ENCODE peak calls at places on chromosomes 6 and 20, in five cellular contexts. V, E, S, K and G are unnamed samples.

GRCh38 chr20:10466325-10466724 is 31.2 kb downstream of the SLX4IP start:
- DNase-seq in K (no peak), E (no peak), S (no peak), V (no peak), G (no peak)

GRCh38 chr20:3924304-3925112 is 35.3 kb downstream of the PANK2 start:
- DNase-seq in K (no peak), V (no peak), S (no peak), E (no peak), G (no peak)

GRCh38 chr6:99607416-99608036 is 893 bp downstream of the PRDM13 start:
- DNase-seq in E (no peak), S (no peak), K (no peak), V (no peak), G (no peak)

GRCh38 chr6:38997128-38997761 is 51.3 kb upstream of the GLP1R start:
- DNase-seq in E (peak), K (peak), S (no peak), V (peak), G (peak)

GRCh38 chr6:84569882-84570281 is 194.5 kb downstream of the TBX18 start:
- DNase-seq in S (no peak), K (no peak), V (no peak), E (no peak), G (no peak)

GRCh38 chr6:7185561-7185960 is 77.8 kb downstream of the RREB1 start:
- DNase-seq in K (no peak), S (no peak), E (no peak), V (no peak), G (no peak)

GRCh38 chr20:50049442-50050026 is 63.4 kb downstream of the UBE2V1 start:
- DNase-seq in E (no peak), V (no peak), S (no peak), K (no peak), G (no peak)

GRCh38 chr6:41846666-41847237 is 48.4 kb downstream of the USP49 start:
- DNase-seq in K (peak), V (peak), E (peak), S (peak), G (peak)

GRCh38 chr6:15819226-15819625 is 156.4 kb upstream of the DTNBP1 start:
- DNase-seq in K (no peak), E (no peak), S (no peak), V (no peak), G (no peak)

GRCh38 chr6:85460951-85461805 is 11.3 kb downstream of the NT5E start:
- DNase-seq in S (peak), K (peak), V (no peak), E (no peak), G (no peak)

GRCh38 chr6:148146717-148147116 is 195.9 kb upstream of the SASH1 start:
- DNase-seq in S (no peak), K (no peak), V (no peak), E (no peak), G (no peak)

GRCh38 chr6:98844244-98845161 is 10.1 kb downstream of the POU3F2 start:
- DNase-seq in E (no peak), K (no peak), S (no peak), V (peak), G (no peak)

GRCh38 chr6:105460860-105461259 is 58.0 kb upstream of the PREP start:
- DNase-seq in V (no peak), E (no peak), S (no peak), K (no peak), G (no peak)

GRCh38 chr20:33971147-33971775 is 22.4 kb upstream of the RALY start:
- DNase-seq in K (no peak), S (no peak), V (no peak), E (no peak), G (no peak)

GRCh38 chr6:125008261-125008671 is 46.0 kb downstream of the RNF217 start:
- DNase-seq in S (no peak), E (no peak), K (no peak), V (no peak), G (peak)

GRCh38 chr6:151765444-151765886 is 42.0 kb upstream of the ESR1 start:
- DNase-seq in E (peak), V (peak), K (peak), S (no peak), G (peak)

GRCh38 chr20:48983423-48984400 is 62.2 kb downstream of the ARFGEF2 start:
- DNase-seq in E (peak), S (no peak), K (no peak), V (peak), G (peak)

GRCh38 chr6:100283288-100283687 is 181.4 kb downstream of the SIM1 start:
- DNase-seq in V (no peak), E (peak), K (no peak), S (no peak), G (peak)

GRCh38 chr6:152220785-152221184 is 413.3 kb downstream of the ESR1 start:
- DNase-seq in E (no peak), K (no peak), S (no peak), V (no peak), G (no peak)

GRCh38 chr6:47109281-47109680 is 67.1 kb upstream of the ADGRF1 start:
- DNase-seq in E (no peak), K (no peak), V (no peak), S (no peak), G (no peak)

GRCh38 chr20:15763344-15763743 is 809.9 kb downstream of the KIF16B start:
- DNase-seq in K (no peak), S (no peak), V (no peak), E (no peak), G (no peak)

GRCh38 chr6:24566020-24566752 is 71.4 kb downstream of the ALDH5A1 start:
- DNase-seq in V (no peak), S (no peak), E (no peak), K (peak), G (no peak)

GRCh38 chr6:156634971-156635371 is 142.2 kb upstream of the ARID1B start:
- DNase-seq in K (no peak), S (no peak), E (no peak), V (no peak), G (no peak)

GRCh38 chr6:69416739-69417138 is 380.1 kb downstream of the LMBRD1 start:
- DNase-seq in K (no peak), V (no peak), S (no peak), E (no peak), G (no peak)

GRCh38 chr6:99521557-99522286 is 6.5 kb upstream of the USP45 start:
- DNase-seq in E (peak), K (peak), S (no peak), V (no peak), G (no peak)

GRCh38 chr20:17228624-17229061 is 1.8 kb downstream of the PCSK2 start:
- DNase-seq in V (peak), S (no peak), E (no peak), K (no peak), G (no peak)

GRCh38 chr6:93398723-93399122 is 20.6 kb downstream of the EPHA7 start:
- DNase-seq in V (no peak), K (no peak), S (no peak), E (no peak), G (no peak)
- TF ChIP-seq SMC3 in V (no peak), K (no peak), S (no peak), E (no peak), G (no peak)

GRCh38 chr6:52990342-52990741 is 4.7 kb downstream of the GSTA4 start:
- DNase-seq in S (no peak), V (no peak), K (no peak), E (peak), G (no peak)
- TF ChIP-seq REST in S (no peak), V (no peak), K (no peak), E (no peak), G (no peak)

GRCh38 chr6:87573307-87574024 is 16.3 kb downstream of the RARS2 start:
- DNase-seq in S (no peak), V (no peak), K (peak), E (no peak), G (no peak)

GRCh38 chr6:87572031-87572430 is 17.8 kb downstream of the RARS2 start:
- DNase-seq in K (no peak), V (no peak), S (no peak), E (no peak), G (no peak)

GRCh38 chr6:87572860-87573259 is 16.9 kb downstream of the RARS2 start:
- DNase-seq in V (no peak), K (no peak), S (no peak), E (no peak), G (no peak)

GRCh38 chr6:87574237-87574636 is 15.6 kb downstream of the RARS2 start:
- DNase-seq in V (no peak), S (no peak), E (no peak), K (peak), G (no peak)

GRCh38 chr6:87575423-87575822 is 14.4 kb downstream of the RARS2 start:
- DNase-seq in E (no peak), V (no peak), K (no peak), S (no peak), G (no peak)
- TF ChIP-seq SMC3 in E (no peak), V (no peak), K (no peak), S (no peak), G (no peak)

DNA sequence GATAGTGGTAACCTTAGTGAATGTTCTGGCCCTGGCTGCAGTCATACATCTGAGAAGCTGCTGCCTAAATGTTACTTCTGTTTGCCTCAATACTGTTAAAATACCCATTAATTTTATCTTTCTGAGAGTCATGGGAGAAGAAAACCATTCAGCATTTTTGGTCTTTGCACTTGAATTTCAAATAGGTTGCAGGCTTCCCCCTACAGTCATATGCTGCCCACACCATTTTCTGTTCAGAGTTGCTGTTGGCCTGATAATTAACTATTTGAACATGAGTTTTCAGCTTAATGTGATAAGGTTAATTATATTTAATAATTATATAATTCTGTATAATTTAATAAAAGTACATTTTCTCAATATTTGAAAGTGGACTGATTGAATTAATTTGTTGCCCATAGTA is 325.5 kb upstream of the KCNQ5 start:
- DNase-seq in E (no peak), K (no peak), S (no peak), V (peak), G (no peak)
- TF ChIP-seq REST in E (no peak), K (no peak), S (no peak), V (no peak), G (no peak)

GRCh38 chr6:28920281-28920680 is 3.5 kb downstream of the TRIM27 start:
- DNase-seq in S (no peak), V (no peak), E (no peak), K (no peak), G (no peak)

GRCh38 chr6:28922841-28923317 is 906 bp downstream of the TRIM27 start:
- DNase-seq in K (no peak), S (no peak), V (peak), E (no peak), G (peak)

GRCh38 chr6:28927856-28928255 is 4.1 kb upstream of the TRIM27 start:
- DNase-seq in E (no peak), V (no peak), K (no peak), S (no peak), G (no peak)

GRCh38 chr6:28923318-28924102 is at the start of gene TRIM27:
- DNase-seq in K (peak), S (peak), V (peak), E (peak), G (peak)

GRCh38 chr6:28922004-28922840 is 1.6 kb downstream of the TRIM27 start:
- DNase-seq in K (peak), E (peak), V (no peak), S (no peak), G (peak)
- TF ChIP-seq SMC3 in K (no peak), E (no peak), V (no peak), S (no peak), G (no peak)